ENCODE peak calls at places on chromosome 19, in four cellular contexts. R, J, O and G are unnamed samples.
A peak's percentile ranks its signal among the peaks of the same experiment; 100 is the strongest.

GRCh38 chr19:35348909-35349611 is 1.4 kb downstream of the FFAR1 start:
- DNase-seq in R (peak; percentile 14), J (no peak), O (no peak), G (no peak)

GRCh38 chr19:20472854-20473253 is 92.7 kb downstream of the ZNF737 start:
- DNase-seq in R (peak; percentile 41), J (no peak), O (no peak), G (no peak)

GRCh38 chr19:18683109-18683954 is at the start of gene CRTC1:
- DNase-seq in R (peak; percentile 90), J (peak; percentile 100), O (peak; percentile 92), G (peak; percentile 84)

GRCh38 chr19:45558399-45558878 is 26.2 kb downstream of the OPA3 start:
- DNase-seq in R (peak; percentile 53), J (peak; percentile 37), O (peak; percentile 54), G (peak; percentile 75)

GRCh38 chr19:17686592-17687042 is 1.5 kb downstream of the UNC13A start:
- DNase-seq in R (no peak), J (peak; percentile 52), O (no peak), G (peak; percentile 32)

GRCh38 chr19:45195764-45196163 is 17.2 kb downstream of the BLOC1S3 start:
- DNase-seq in R (no peak), J (peak; percentile 45), O (no peak), G (no peak)

GRCh38 chr19:45640849-45641273 is 1.7 kb upstream of the EML2 start:
- DNase-seq in R (peak; percentile 53), J (no peak), O (peak; percentile 42), G (no peak)

GRCh38 chr19:30696514-30696913 is 324.3 kb downstream of the ZNF536 start:
- DNase-seq in R (no peak), J (no peak), O (no peak), G (peak; percentile 35)

GRCh38 chr19:51547397-51548212 is 16.1 kb upstream of the SIGLEC6 start:
- DNase-seq in R (no peak), J (no peak), O (no peak), G (peak; percentile 82)

GRCh38 chr19:449916-450315 is 10.9 kb downstream of the SHC2 start:
- DNase-seq in R (no peak), J (no peak), O (no peak), G (no peak)

GRCh38 chr19:52962394-52963228 is at the start of gene ZNF816:
- DNase-seq in R (peak; percentile 99), J (peak; percentile 95), O (peak; percentile 100), G (peak; percentile 97)

GRCh38 chr19:3530389-3530788 is 8.6 kb upstream of the TEKTIP1 start:
- DNase-seq in R (no peak), J (no peak), O (no peak), G (no peak)

GRCh38 chr19:7292352-7292949 is 1.8 kb downstream of the INSR start:
- DNase-seq in R (no peak), J (no peak), O (no peak), G (peak; percentile 41)

GRCh38 chr19:49445997-49446396 is 4.7 kb upstream of the SLC17A7 start:
- DNase-seq in R (no peak), J (no peak), O (no peak), G (no peak)

GRCh38 chr19:27752530-27753184 is 1460.3 kb downstream of the UQCRFS1 start:
- DNase-seq in R (no peak), J (no peak), O (no peak), G (no peak)

GRCh38 chr19:48551437-48552302 is at the start of gene SULT2B1:
- DNase-seq in R (peak; percentile 80), J (no peak), O (no peak), G (peak; percentile 43)

GRCh38 chr19:28296506-28296905 is 916.4 kb downstream of the UQCRFS1 start:
- DNase-seq in R (no peak), J (peak; percentile 69), O (no peak), G (peak; percentile 62)

GRCh38 chr19:49808762-49809154 is 4.3 kb downstream of the FUZ start:
- DNase-seq in R (peak; percentile 94), J (peak; percentile 97), O (peak; percentile 88), G (peak; percentile 33)